ENCODE peak calls at places on chromosomes 13 and 19, in ten cellular contexts. S is heart right ventricle, X is astrocyte of the cerebellum, F is progenitor cell of endocrine pancreas, P is ovary, V is thoracic aorta, M is AG09319, O is left ventricle myocardium inferior, B is NB4, R is right atrium auricular region. Q is an unnamed sample.

GRCh38 chr19:56309511-56310185 is 5.0 kb downstream of the ZSCAN5A start:
- DNase-seq in X (no peak), V (no peak), B (peak), O (peak), P (peak), M (no peak), R (no peak), F (peak), S (no peak), Q (peak)

GRCh38 chr19:8451885-8452284 is 7.1 kb downstream of the HNRNPM start:
- DNase-seq in F (no peak), O (no peak), V (no peak), X (peak), R (no peak), B (peak), S (no peak), M (no peak), P (no peak), Q (no peak)

GRCh38 chr13:26721251-26721939 is 39.2 kb downstream of the GPR12 start:
- DNase-seq in B (peak), P (no peak), R (peak), F (no peak), V (no peak), X (no peak), S (no peak), M (no peak), O (no peak), Q (peak)

GRCh38 chr19:11198175-11198534 is 810 bp upstream of the KANK2 start:
- DNase-seq in P (no peak), B (no peak), F (no peak), S (no peak), M (no peak), V (no peak), X (no peak), O (no peak), R (no peak), Q (no peak)

GRCh38 chr19:21202865-21203494 is 61.1 kb downstream of the ZNF431 start:
- DNase-seq in S (peak), X (no peak), F (no peak), O (no peak), B (peak), V (no peak), R (no peak), P (no peak), M (peak), Q (no peak)

GRCh38 chr19:38695832-38696732 is 48.2 kb downstream of the CAPN12 start:
- DNase-seq in O (no peak), V (no peak), P (no peak), B (no peak), M (no peak), X (no peak), R (no peak), S (peak), F (no peak), Q (no peak)

GRCh38 chr13:112688560-112689497 is 1.0 kb upstream of the ATP11A start:
- DNase-seq in O (no peak), S (no peak), B (peak), R (no peak), V (no peak), X (no peak), M (no peak), P (peak), F (no peak), Q (no peak)

GRCh38 chr13:25687622-25688225 is 315.9 kb downstream of the ATP8A2 start:
- DNase-seq in S (peak), M (no peak), R (no peak), B (no peak), X (peak), V (no peak), O (no peak), P (no peak), F (no peak), Q (no peak)

GRCh38 chr19:54339646-54340358 is 840 bp upstream of the LILRA4 start:
- DNase-seq in F (no peak), M (no peak), V (no peak), S (no peak), O (no peak), X (no peak), B (peak), P (no peak), R (no peak), Q (no peak)

GRCh38 chr13:101512650-101513049 is 60.2 kb downstream of the ITGBL1 start:
- DNase-seq in O (no peak), M (no peak), S (no peak), V (no peak), B (no peak), R (no peak), X (peak), F (no peak), P (no peak), Q (no peak)

GRCh38 chr19:47446534-47447469 is 24.9 kb downstream of the SLC8A2 start:
- DNase-seq in F (no peak), S (no peak), B (peak), O (no peak), P (peak), V (no peak), R (no peak), X (no peak), M (no peak), Q (no peak)

GRCh38 chr13:33682020-33682564 is 135.9 kb upstream of the RFC3 start:
- DNase-seq in B (no peak), S (no peak), R (no peak), V (no peak), P (no peak), O (no peak), M (no peak), X (no peak), F (no peak), Q (no peak)

GRCh38 chr19:7391218-7391670 is 42.5 kb downstream of the ARHGEF18 start:
- DNase-seq in B (no peak), R (no peak), M (no peak), O (no peak), V (no peak), P (no peak), F (no peak), S (no peak), X (no peak), Q (no peak)

GRCh38 chr13:26983533-26984315 is 187.9 kb downstream of the USP12 start:
- DNase-seq in S (no peak), O (no peak), F (no peak), M (no peak), P (no peak), X (no peak), R (no peak), V (no peak), B (peak), Q (no peak)

GRCh38 chr19:33622809-33623511 is 1.2 kb downstream of the CHST8 start:
- DNase-seq in P (no peak), R (no peak), B (no peak), S (no peak), X (no peak), O (no peak), M (no peak), V (no peak), F (no peak), Q (no peak)

GRCh38 chr13:114140909-114141255 is 8.5 kb upstream of the RASA3 start:
- DNase-seq in X (no peak), R (no peak), V (no peak), M (no peak), O (no peak), B (no peak), P (no peak), F (no peak), S (no peak), Q (no peak)

GRCh38 chr13:102470283-102470920 is 68.6 kb upstream of the FGF14 start:
- DNase-seq in X (no peak), B (no peak), V (no peak), M (no peak), O (no peak), P (no peak), F (no peak), R (no peak), S (no peak), Q (no peak)

GRCh38 chr19:13382633-13382938 is 123.7 kb downstream of the CACNA1A start:
- DNase-seq in F (no peak), P (no peak), X (no peak), B (no peak), O (no peak), V (no peak), M (no peak), R (no peak), S (no peak), Q (no peak)

GRCh38 chr13:33207616-33207964 is 78.0 kb downstream of the STARD13 start:
- DNase-seq in S (peak), R (no peak), M (peak), B (no peak), V (no peak), O (no peak), F (no peak), X (no peak), P (no peak), Q (no peak)

GRCh38 chr19:32691952-32692726 is 518 bp downstream of the NUDT19 start:
- DNase-seq in S (peak), X (no peak), M (peak), P (peak), V (no peak), O (peak), B (peak), R (no peak), F (no peak), Q (no peak)

GRCh38 chr13:91185294-91185863 is 162.1 kb upstream of the MIR17HG start:
- DNase-seq in B (peak), S (no peak), P (no peak), O (no peak), F (no peak), R (no peak), M (no peak), V (no peak), X (peak), Q (no peak)

GRCh38 chr13:83333614-83334388 is 548.5 kb downstream of the SLITRK1 start:
- DNase-seq in B (no peak), O (no peak), M (no peak), P (no peak), S (no peak), R (no peak), X (peak), V (no peak), F (no peak), Q (no peak)

GRCh38 chr13:44583126-44583525 is 7.0 kb upstream of the TSC22D1 start:
- DNase-seq in F (no peak), V (no peak), P (no peak), R (no peak), S (no peak), O (no peak), M (no peak), B (no peak), X (no peak), Q (no peak)

GRCh38 chr13:51614350-51614786 is 30.1 kb downstream of the WDFY2 start:
- DNase-seq in X (no peak), B (no peak), O (no peak), M (no peak), V (no peak), R (no peak), F (no peak), S (peak), P (no peak), Q (no peak)

GRCh38 chr19:1864480-1865171 is 1.2 kb upstream of the KLF16 start:
- DNase-seq in B (peak), R (no peak), P (peak), O (peak), S (peak), M (no peak), V (no peak), X (no peak), F (peak), Q (no peak)

GRCh38 chr13:97295279-97296182 is 73.4 kb downstream of the MBNL2 start:
- DNase-seq in R (no peak), P (no peak), S (no peak), F (no peak), V (no peak), B (no peak), X (peak), O (no peak), M (no peak), Q (no peak)

GRCh38 chr19:5436101-5436947 is 18.9 kb upstream of the ZNRF4 start:
- DNase-seq in F (peak), X (peak), M (no peak), V (no peak), P (peak), S (no peak), O (no peak), R (no peak), B (no peak), Q (peak)

GRCh38 chr19:16142032-16142580 is 1.4 kb upstream of the HSH2D start:
- DNase-seq in R (no peak), F (no peak), O (no peak), M (no peak), S (no peak), B (peak), P (no peak), V (no peak), X (no peak), Q (no peak)

GRCh38 chr19:17289489-17289888 is 7.8 kb downstream of the ANKLE1 start:
- DNase-seq in S (peak), X (peak), M (peak), B (peak), V (no peak), P (peak), O (peak), F (peak), R (no peak), Q (no peak)
- TF ChIP-seq CTCF in S (no peak), X (no peak), M (no peak), B (no peak), V (no peak), P (no peak), O (no peak), F (no peak), R (peak), Q (no peak)

DNA sequence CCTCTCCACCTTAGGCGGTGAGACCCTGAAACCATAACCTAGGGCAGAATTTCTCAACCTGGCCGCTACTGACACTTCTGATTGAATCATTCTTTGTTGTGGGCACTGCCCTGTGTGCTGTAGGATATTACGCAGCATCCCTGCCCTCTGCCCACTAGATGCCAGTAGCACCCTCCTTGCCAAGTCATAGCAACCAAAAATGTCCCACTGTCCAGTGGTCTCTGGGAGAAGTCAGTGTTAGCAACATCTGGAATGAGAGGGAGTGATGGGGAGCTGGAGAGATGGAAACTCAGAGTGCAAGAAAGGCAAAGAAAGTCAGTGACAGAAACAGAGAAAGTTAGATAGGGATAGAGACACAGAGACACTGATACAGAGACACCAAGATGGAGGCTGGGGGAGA is 13.6 kb downstream of the KLK4 start:
- DNase-seq in M (no peak), F (no peak), O (no peak), X (no peak), S (no peak), B (no peak), R (no peak), V (no peak), P (no peak), Q (no peak)
- TF ChIP-seq CTCF in M (no peak), F (no peak), O (no peak), X (no peak), S (no peak), B (no peak), R (no peak), V (no peak), P (no peak), Q (no peak)

GRCh38 chr13:95704510-95704909 is 27.6 kb downstream of the DNAJC3 start:
- DNase-seq in O (no peak), V (no peak), M (no peak), P (no peak), X (no peak), F (no peak), B (no peak), S (no peak), R (no peak), Q (no peak)
- TF ChIP-seq CTCF in O (peak), V (no peak), M (peak), P (no peak), X (no peak), F (peak), B (peak), S (no peak), R (peak), Q (peak)

DNA sequence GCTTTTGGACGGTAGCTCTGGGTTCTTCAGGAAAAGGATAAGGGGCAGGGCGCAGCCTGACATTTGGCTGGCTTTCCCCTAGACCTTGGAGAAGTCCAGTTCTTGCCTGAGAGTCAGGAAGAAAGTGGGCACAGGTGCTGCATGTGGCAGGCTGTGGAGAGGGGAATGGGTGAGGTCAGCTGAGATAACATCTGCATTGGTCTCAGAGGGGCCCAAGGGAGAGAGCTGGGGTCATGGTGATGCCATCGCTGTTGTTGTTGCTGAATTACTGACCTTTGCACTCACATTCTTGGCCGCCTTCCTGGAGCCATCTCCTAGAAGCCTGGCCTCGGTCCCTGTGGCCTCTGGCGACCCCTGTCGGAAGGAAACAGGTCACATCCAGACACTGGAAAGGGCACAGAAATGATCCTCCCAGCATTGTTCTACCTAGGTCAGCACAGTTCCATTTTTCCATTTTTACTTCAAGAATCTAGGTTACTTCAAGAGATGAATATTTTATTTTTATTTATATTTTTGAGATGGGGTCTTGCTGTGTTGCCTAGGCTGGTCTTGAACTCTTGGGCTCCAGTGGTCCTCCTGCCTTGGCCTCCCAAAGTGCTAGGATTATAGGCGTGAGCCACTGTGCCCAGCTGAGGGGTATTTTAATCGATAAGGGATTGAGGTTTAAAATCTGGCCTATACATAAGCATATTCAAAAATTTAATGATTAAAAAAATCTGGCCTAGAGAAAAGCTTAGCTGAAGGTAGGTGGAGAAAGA is 6.5 kb upstream of the LIPE start:
- DNase-seq in O (peak), S (peak), F (peak), V (no peak), X (no peak), B (peak), P (peak), R (peak), M (no peak), Q (no peak)
- TF ChIP-seq CTCF in O (peak), S (peak), F (peak), V (no peak), X (peak), B (peak), P (no peak), R (peak), M (peak), Q (peak)

GRCh38 chr19:49017666-49018351 is 918 bp upstream of the LHB start:
- DNase-seq in O (peak), R (no peak), M (no peak), X (no peak), V (no peak), B (peak), F (peak), P (peak), S (peak), Q (no peak)
- TF ChIP-seq CTCF in O (peak), R (peak), M (peak), X (peak), V (peak), B (peak), F (peak), P (no peak), S (peak), Q (peak)

DNA sequence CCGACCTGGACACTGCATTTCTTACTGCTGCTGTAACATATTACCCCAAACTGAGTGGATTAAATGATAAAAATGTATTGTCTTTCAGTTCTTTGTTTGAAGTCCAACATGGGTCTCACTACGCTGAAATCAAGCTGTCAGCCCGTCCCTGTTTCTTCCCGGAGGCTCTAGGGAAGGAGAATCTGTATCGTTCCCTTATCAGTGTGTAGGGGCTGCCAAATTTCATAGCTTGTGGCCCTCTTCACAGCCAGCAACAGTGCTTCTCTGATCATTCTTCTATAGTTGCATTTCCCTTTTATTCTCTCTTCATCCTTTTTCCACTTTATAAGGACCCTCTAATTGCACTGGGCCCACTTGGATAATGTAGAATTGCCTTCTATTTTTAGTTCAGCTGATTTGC is 10.1 kb downstream of the ZNF234 start:
- DNase-seq in X (no peak), B (no peak), O (no peak), V (no peak), R (no peak), F (no peak), M (no peak), P (no peak), S (no peak), Q (no peak)
- TF ChIP-seq CTCF in X (no peak), B (no peak), O (no peak), V (no peak), R (no peak), F (no peak), M (no peak), P (no peak), S (no peak), Q (no peak)

DNA sequence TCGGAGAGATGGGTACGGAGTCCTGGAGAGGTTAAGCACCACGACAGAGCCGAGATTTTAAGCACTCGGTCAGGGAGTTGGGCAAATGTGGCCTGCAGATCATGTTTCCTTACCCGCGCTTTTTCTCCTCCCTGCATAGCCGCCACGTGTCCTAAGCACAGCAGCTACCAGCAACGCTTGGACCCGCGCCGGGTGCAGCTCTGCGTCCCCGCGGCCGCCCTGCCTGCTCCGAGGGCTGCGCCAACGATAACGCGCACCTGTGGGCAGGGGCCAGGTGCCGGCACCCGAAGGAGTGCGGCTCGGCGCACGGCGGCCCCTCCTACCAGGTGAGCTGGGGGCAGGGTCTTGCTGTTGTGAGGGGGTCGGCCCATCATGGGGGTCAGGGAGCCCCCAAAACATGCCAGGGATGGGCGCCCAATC is 24.8 kb upstream of the FXYD3 start:
- DNase-seq in F (no peak), X (no peak), V (no peak), B (no peak), P (no peak), S (no peak), M (no peak), R (no peak), O (no peak), Q (no peak)
- TF ChIP-seq CTCF in F (no peak), X (no peak), V (no peak), B (no peak), P (no peak), S (no peak), M (no peak), R (peak), O (no peak), Q (peak)

Q was measured in type B pancreatic cell.